ENCODE peak calls at places on chromosomes 13 and 19, in four cellular contexts. U is breast epithelium, P is NCI-H2029 treated with DMSO at 0.1 percent for 48 hours, S is HEK293T. I is an unnamed sample.

GRCh38 chr19:14167594-14168138 is 31.3 kb upstream of the ASF1B start:
- DNase-seq in P (no peak), U (no peak), S (no peak), I (no peak)

GRCh38 chr13:48908381-48909087 is 67.2 kb upstream of the FNDC3A start:
- DNase-seq in S (no peak), U (no peak), P (no peak), I (no peak)

GRCh38 chr13:95745752-95746151 is 68.8 kb downstream of the DNAJC3 start:
- DNase-seq in U (no peak), P (no peak), S (peak), I (no peak)

GRCh38 chr19:28878862-28879566 is 333.9 kb downstream of the UQCRFS1 start:
- DNase-seq in U (peak), P (peak), S (peak), I (peak)

GRCh38 chr19:16366056-16366432 is 41.4 kb downstream of the KLF2 start:
- DNase-seq in P (no peak), U (no peak), S (no peak), I (no peak)

GRCh38 chr13:97430296-97430695 is 3.7 kb upstream of the RAP2A start:
- DNase-seq in S (no peak), P (no peak), U (no peak), I (no peak)

GRCh38 chr19:45492627-45493470 is 4.0 kb downstream of the RTN2 start:
- DNase-seq in U (no peak), S (peak), P (no peak), I (peak)

GRCh38 chr19:5294403-5295160 is 46.0 kb downstream of the PTPRS start:
- DNase-seq in S (no peak), U (no peak), P (no peak), I (no peak)

GRCh38 chr13:34143637-34144036 is 325.7 kb downstream of the RFC3 start:
- DNase-seq in P (no peak), U (no peak), S (no peak), I (no peak)

GRCh38 chr19:38727868-38728660 is 16.2 kb downstream of the CAPN12 start:
- DNase-seq in P (no peak), U (no peak), S (no peak), I (no peak)

GRCh38 chr19:46975011-46975917 is 44.4 kb upstream of the NPAS1 start:
- DNase-seq in U (no peak), S (no peak), P (no peak), I (no peak)

GRCh38 chr13:98997738-98998641 is 20.1 kb upstream of the DOCK9 start:
- DNase-seq in P (no peak), U (no peak), S (no peak), I (no peak)

GRCh38 chr13:106535552-106536243 is at the start of gene EFNB2:
- DNase-seq in S (peak), U (peak), P (peak), I (peak)

GRCh38 chr19:41888926-41889325 is 5.9 kb downstream of the ARHGEF1 start:
- DNase-seq in U (no peak), S (no peak), P (no peak), I (no peak)

GRCh38 chr13:36057041-36057440 is 74.1 kb downstream of the DCLK1 start:
- DNase-seq in P (no peak), U (no peak), S (no peak), I (no peak)

GRCh38 chr19:36973844-36974195 is 57.7 kb downstream of the ZNF568 start:
- DNase-seq in S (no peak), U (no peak), P (no peak), I (no peak)

GRCh38 chr19:13255719-13256059 is 105.5 kb downstream of the IER2 start:
- DNase-seq in P (no peak), U (no peak), S (no peak), I (no peak)

GRCh38 chr13:101749584-101749983 is 297.1 kb downstream of the ITGBL1 start:
- DNase-seq in S (no peak), U (no peak), P (no peak), I (no peak)

GRCh38 chr19:50777830-50778303 is 7.6 kb downstream of the GPR32 start:
- DNase-seq in S (no peak), U (no peak), P (no peak), I (no peak)

GRCh38 chr19:13597625-13598024 is 91.3 kb upstream of the CACNA1A start:
- DNase-seq in U (no peak), S (peak), P (peak), I (peak)

GRCh38 chr13:87999791-88000190 is 328.6 kb downstream of the SLITRK5 start:
- DNase-seq in U (no peak), P (no peak), S (peak), I (no peak)

GRCh38 chr19:3413796-3414327 is 47.5 kb downstream of the NFIC start:
- DNase-seq in U (no peak), S (no peak), P (peak), I (no peak)

GRCh38 chr19:43555185-43555770 is 20.0 kb downstream of the XRCC1 start:
- DNase-seq in S (peak), U (peak), P (peak), I (peak)

GRCh38 chr19:10818306-10819123 is 17.5 kb downstream of the TMED1 start:
- DNase-seq in P (no peak), U (no peak), S (no peak), I (no peak)

GRCh38 chr13:41802684-41803554 is 158.0 kb downstream of the VWA8 start:
- DNase-seq in S (no peak), U (no peak), P (no peak), I (no peak)